ENCODE peak calls at places on chromosomes 7 and 10, in five cellular contexts. X is neuronal stem cell, D is mesenchymal stem cell, E is H9, V is IMR-90. A is an unnamed sample.
A peak's percentile ranks its signal among the peaks of the same experiment; 100 is the strongest.

GRCh38 chr10:5423774-5424173 is 11.4 kb downstream of the NET1 start:
- DNase-seq in D (no peak), E (no peak), X (no peak), V (no peak), A (no peak)

GRCh38 chr7:116438274-116438673 is 61.3 kb upstream of the CAV2 start:
- DNase-seq in X (no peak), D (no peak), E (no peak), V (peak; percentile 18), A (no peak)

GRCh38 chr7:38428040-38428439 is 154.6 kb upstream of the TARP start:
- DNase-seq in X (no peak), E (no peak), V (peak; percentile 31), D (no peak), A (no peak)

GRCh38 chr7:144388950-144389349 is 14.5 kb downstream of the NOBOX start:
- DNase-seq in E (peak; percentile 41), X (no peak), D (no peak), V (no peak), A (peak; percentile 5)

GRCh38 chr10:43121444-43121843 is 16.8 kb upstream of the CSGALNACT2 start:
- DNase-seq in D (no peak), X (no peak), E (no peak), V (no peak), A (no peak)

GRCh38 chr10:24128066-24128751 is 80.7 kb upstream of the KIAA1217 start:
- DNase-seq in V (no peak), X (peak; percentile 85), D (no peak), E (no peak), A (no peak)

GRCh38 chr10:5905854-5906507 is 15.9 kb downstream of the FBH1 start:
- DNase-seq in E (no peak), X (no peak), V (no peak), D (no peak), A (no peak)

GRCh38 chr10:85100495-85100894 is 772.1 kb downstream of the CCSER2 start:
- DNase-seq in X (no peak), D (no peak), V (no peak), E (no peak), A (no peak)

GRCh38 chr10:21427804-21428481 is 97.5 kb downstream of the SKIDA1 start:
- DNase-seq in X (no peak), E (no peak), V (peak; percentile 35), D (peak; percentile 41), A (no peak)

GRCh38 chr7:2173184-2173827 is 59.4 kb downstream of the MAD1L1 start:
- DNase-seq in X (no peak), V (no peak), E (no peak), D (no peak), A (no peak)

GRCh38 chr7:85130702-85131101 is 56.2 kb downstream of the SEMA3D start:
- DNase-seq in X (no peak), V (no peak), E (no peak), D (no peak), A (no peak)

GRCh38 chr10:110612073-110612472 is 32.1 kb upstream of the RBM20 start:
- DNase-seq in D (no peak), V (no peak), X (no peak), E (no peak), A (no peak)

GRCh38 chr7:130157700-130158099 is 47.5 kb downstream of the TMEM209 start:
- DNase-seq in E (no peak), X (no peak), V (no peak), D (no peak), A (no peak)

GRCh38 chr7:124992881-124993562 is 63.4 kb upstream of the POT1 start:
- DNase-seq in D (peak; percentile 90), V (peak; percentile 92), X (no peak), E (no peak), A (no peak)

GRCh38 chr10:127904931-127905622 is 1.8 kb upstream of the PTPRE start:
- DNase-seq in D (no peak), X (no peak), V (no peak), E (peak; percentile 18), A (no peak)

GRCh38 chr10:126075009-126075408 is 178.6 kb downstream of the FANK1 start:
- DNase-seq in E (no peak), D (no peak), V (no peak), X (no peak), A (no peak)

GRCh38 chr7:2979276-2979675 is 64.4 kb downstream of the CARD11 start:
- DNase-seq in X (no peak), V (no peak), D (no peak), E (no peak), A (no peak)

GRCh38 chr7:98828368-98828767 is 41.4 kb downstream of the TMEM130 start:
- DNase-seq in E (no peak), X (no peak), V (no peak), D (no peak), A (no peak)

DNA sequence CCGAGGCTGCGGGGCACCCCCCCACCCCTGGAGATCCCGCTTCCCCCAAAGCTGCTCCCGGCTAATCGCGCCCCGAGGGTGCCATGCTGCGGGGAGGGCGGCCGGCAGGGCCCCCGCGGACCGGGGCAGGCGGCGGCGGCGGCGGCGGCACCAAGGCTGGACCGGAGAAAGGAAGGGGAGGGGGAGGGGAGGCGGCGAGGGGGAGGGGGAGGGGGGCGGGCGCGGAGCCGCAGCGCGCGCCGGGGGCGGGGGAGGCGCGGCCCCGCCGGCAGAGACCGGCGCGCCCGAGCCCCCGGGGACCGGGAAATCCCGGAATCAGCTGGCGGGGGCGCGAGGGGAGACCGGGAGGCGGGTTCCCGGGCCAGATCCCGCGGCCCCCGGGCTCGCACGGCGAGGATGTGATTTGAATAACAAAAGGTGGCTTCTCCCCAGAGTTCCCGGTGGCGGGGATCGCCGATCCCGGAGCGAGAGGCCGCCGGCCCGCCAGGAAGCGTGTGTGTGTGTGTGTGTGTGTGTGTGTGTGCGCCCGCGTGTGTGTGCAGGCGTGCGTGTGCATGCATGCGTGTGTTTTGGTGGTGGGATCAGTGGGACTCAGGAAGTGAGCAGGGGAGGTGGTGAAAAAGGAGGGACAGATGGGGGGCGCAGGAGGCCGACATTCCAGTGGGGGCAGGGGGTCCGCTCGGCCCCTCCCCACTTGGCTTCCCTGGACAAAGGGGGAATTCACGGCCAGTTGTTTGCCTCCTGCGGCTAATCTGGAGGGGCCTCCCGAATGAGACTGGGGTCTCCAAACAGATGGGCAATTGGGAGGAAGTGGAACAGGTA is 99.5 kb downstream of the HIP1 start:
- DNase-seq in D (peak; percentile 65), X (peak; percentile 86), V (peak; percentile 22), E (peak; percentile 78), A (peak; percentile 87)
- H3K14ac ChIP-seq in D (no peak overlapping the region), X (peak overlapping the region; percentile 82), V (no peak overlapping the region), E (peak overlapping the region; percentile 83), A (no peak overlapping the region)

DNA sequence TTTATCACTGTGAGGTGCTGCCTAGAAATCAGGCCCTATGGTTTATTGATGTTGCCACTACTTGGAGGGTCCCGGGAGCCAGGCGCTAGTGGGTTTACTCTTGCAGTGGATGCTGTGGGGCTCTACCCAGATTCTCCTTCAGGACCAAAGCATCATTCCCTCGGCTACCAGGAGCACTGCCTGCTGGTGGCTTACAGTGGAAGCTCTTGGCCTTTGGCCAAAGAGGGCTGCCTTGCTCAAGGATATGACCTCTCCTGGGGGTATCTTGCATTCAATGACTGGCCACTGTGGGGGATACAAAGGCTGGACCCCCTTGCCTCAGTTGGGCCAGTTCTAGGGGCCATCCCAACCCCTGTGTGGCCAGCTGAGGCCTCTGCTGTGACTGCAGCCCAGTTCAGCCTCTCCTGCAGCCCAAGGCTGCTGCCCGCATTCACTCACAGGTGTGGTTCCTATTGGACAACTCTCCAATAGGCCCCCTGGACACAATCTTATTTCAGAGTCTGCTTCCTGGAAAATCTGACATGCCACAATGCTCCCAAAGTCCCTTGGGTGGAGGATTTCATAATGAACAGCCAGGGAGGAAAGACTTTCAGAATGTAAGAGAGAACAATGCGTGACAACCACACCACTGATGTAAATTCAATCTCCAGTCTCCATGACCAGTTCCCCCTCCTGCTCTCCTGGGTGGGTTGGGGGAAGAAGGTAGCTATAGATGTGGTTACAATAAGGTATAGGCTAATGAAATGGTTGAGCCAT is 196.3 kb downstream of the SNX10 start:
- DNase-seq in E (no peak), X (no peak), V (no peak), D (no peak), A (no peak)
- H3K14ac ChIP-seq in E (no peak overlapping the region), X (no peak overlapping the region), V (no peak overlapping the region), D (no peak overlapping the region), A (no peak overlapping the region)

GRCh38 chr7:105661625-105662024 is 80.3 kb upstream of the EFCAB10 start:
- DNase-seq in E (no peak), V (no peak), D (no peak), X (no peak), A (no peak)

GRCh38 chr7:105665684-105666083 is 84.4 kb upstream of the EFCAB10 start:
- DNase-seq in V (no peak), E (no peak), D (no peak), X (no peak), A (no peak)

GRCh38 chr7:105666324-105666723 is 85.0 kb upstream of the EFCAB10 start:
- DNase-seq in X (no peak), D (no peak), E (no peak), V (no peak), A (no peak)

GRCh38 chr7:105664816-105665525 is 83.7 kb upstream of the EFCAB10 start:
- DNase-seq in D (peak; percentile 50), X (no peak), E (peak; percentile 76), V (peak; percentile 36), A (no peak)

GRCh38 chr7:105662998-105663397 is 81.7 kb upstream of the EFCAB10 start:
- DNase-seq in E (no peak), D (no peak), V (no peak), X (no peak), A (no peak)
- H3K14ac ChIP-seq in E (no peak overlapping the region), D (no peak overlapping the region), V (no peak overlapping the region), X (no peak overlapping the region), A (no peak overlapping the region)

GRCh38 chr10:92809845-92810244 is 38.5 kb upstream of the EXOC6 start:
- DNase-seq in D (no peak), X (no peak), E (no peak), V (no peak), A (no peak)
- H3K14ac ChIP-seq in D (no peak overlapping the region), X (no peak overlapping the region), E (no peak overlapping the region), V (no peak overlapping the region), A (no peak overlapping the region)

DNA sequence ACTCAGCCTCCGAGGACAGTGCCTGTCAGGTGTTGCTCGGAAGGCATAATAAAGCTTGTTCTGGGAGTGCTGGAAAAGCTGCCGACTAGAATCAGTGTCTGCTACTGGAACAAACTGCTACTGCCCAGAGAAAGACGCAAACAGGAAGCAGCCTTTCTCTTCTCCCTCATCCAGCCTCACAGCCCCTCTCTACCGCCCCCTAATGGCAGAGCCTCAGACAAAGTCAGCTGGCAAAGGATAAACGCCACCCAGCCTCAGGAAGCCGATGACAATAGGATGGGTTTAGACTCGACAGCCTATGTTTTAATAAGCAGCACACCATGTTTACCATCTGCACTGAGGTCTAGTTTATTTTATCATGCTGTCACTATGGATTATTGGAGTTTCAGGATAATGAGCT is 169.5 kb upstream of the LYZL1 start:
- DNase-seq in D (peak; percentile 29), X (no peak), E (peak; percentile 85), V (peak; percentile 18), A (peak; percentile 64)
- H3K14ac ChIP-seq in D (no peak overlapping the region), X (no peak overlapping the region), E (no peak overlapping the region), V (no peak overlapping the region), A (no peak overlapping the region)

GRCh38 chr7:87152897-87153641 is 816 bp downstream of the DMTF1 start:
- DNase-seq in D (peak; percentile 47), X (no peak), E (no peak), V (peak; percentile 17), A (peak; percentile 49)
- H3K14ac ChIP-seq in D (peak overlapping the region; percentile 57), X (no peak overlapping the region), E (peak overlapping the region; percentile 100), V (peak overlapping the region; percentile 92), A (no peak overlapping the region)

GRCh38 chr10:112755446-112756117 is 194.5 kb upstream of the TCF7L2 start:
- DNase-seq in E (no peak), V (no peak), X (no peak), D (no peak), A (no peak)
- H3K14ac ChIP-seq in E (no peak overlapping the region), V (no peak overlapping the region), X (no peak overlapping the region), D (no peak overlapping the region), A (no peak overlapping the region)